ENCODE peak calls at places on chromosomes 3 and 15, in four cellular contexts. S is heart left ventricle, H is esophagus squamous epithelium, T is Calu3. W is an unnamed sample.

GRCh38 chr3:71397046-71397445 is 186.5 kb downstream of the FOXP1 start:
- DNase-seq in S (peak; percentile 18), H (no peak), T (peak; percentile 37), W (no peak)

GRCh38 chr15:81146006-81146405 is 11.9 kb downstream of the CFAP161 start:
- DNase-seq in S (no peak), H (no peak), T (no peak), W (no peak)

GRCh38 chr3:53269888-53270880 is 14.4 kb upstream of the TKT start:
- DNase-seq in S (peak; percentile 83), H (peak; percentile 49), T (peak; percentile 94), W (no peak)

GRCh38 chr3:41961061-41961749 is 698 bp downstream of the ULK4 start:
- DNase-seq in S (peak; percentile 15), H (peak; percentile 5), T (peak; percentile 50), W (peak; percentile 39)

GRCh38 chr3:87173071-87173470 is 54.0 kb upstream of the CHMP2B start:
- DNase-seq in S (no peak), H (no peak), T (no peak), W (no peak)

GRCh38 chr3:47583320-47584075 is 4.8 kb upstream of the CSPG5 start:
- DNase-seq in S (no peak), H (no peak), T (no peak), W (no peak)

GRCh38 chr15:27846722-27847420 is 252.2 kb downstream of the OCA2 start:
- DNase-seq in S (no peak), H (no peak), T (no peak), W (no peak)

GRCh38 chr15:80152896-80153876 is at the start of gene FAH:
- DNase-seq in S (no peak), H (no peak), T (peak; percentile 16), W (peak; percentile 34)

GRCh38 chr3:188090626-188091309 is 63.2 kb upstream of the LPP start:
- DNase-seq in S (no peak), H (no peak), T (no peak), W (no peak)

GRCh38 chr15:80533934-80534333 is 129.8 kb downstream of the ARNT2 start:
- DNase-seq in S (no peak), H (no peak), T (no peak), W (no peak)

GRCh38 chr3:58524326-58524888 is 12.6 kb downstream of the ACOX2 start:
- DNase-seq in S (no peak), H (no peak), T (no peak), W (no peak)

GRCh38 chr15:72482275-72482674 is 8.1 kb downstream of the ARIH1 start:
- DNase-seq in S (no peak), H (no peak), T (no peak), W (no peak)

GRCh38 chr15:85623648-85624047 is 171.1 kb downstream of the KLHL25 start:
- DNase-seq in S (no peak), H (no peak), T (no peak), W (no peak)

GRCh38 chr3:9933561-9934234 is at the start of gene CRELD1:
- DNase-seq in S (peak; percentile 94), H (peak; percentile 78), T (peak; percentile 97), W (peak; percentile 97)

GRCh38 chr15:60788514-60789091 is 309.7 kb upstream of the ICE2 start:
- DNase-seq in S (no peak), H (no peak), T (no peak), W (no peak)

GRCh38 chr3:111831840-111832239 is 27.2 kb upstream of the PHLDB2 start:
- DNase-seq in S (no peak), H (no peak), T (no peak), W (no peak)

GRCh38 chr3:188842628-188843027 is 329.1 kb upstream of the TPRG1 start:
- DNase-seq in S (no peak), H (no peak), T (no peak), W (no peak)

GRCh38 chr15:44735482-44736260 is 657 bp upstream of the TRIM69 start:
- DNase-seq in S (no peak), H (no peak), T (no peak), W (no peak)

GRCh38 chr15:63483521-63484371 is 20.6 kb upstream of the USP3 start:
- DNase-seq in S (no peak), H (no peak), T (no peak), W (no peak)

GRCh38 chr3:50525191-50525590 is 21.8 kb upstream of the CACNA2D2 start:
- DNase-seq in S (no peak), H (no peak), T (no peak), W (no peak)

GRCh38 chr3:40096561-40097506 is 212.7 kb upstream of the EIF1B start:
- DNase-seq in S (no peak), H (no peak), T (no peak), W (no peak)

GRCh38 chr3:104939196-104939595 is 427.5 kb upstream of the ALCAM start:
- DNase-seq in S (no peak), H (no peak), T (no peak), W (no peak)

GRCh38 chr3:134794950-134795775 is at the start of gene EPHB1:
- DNase-seq in S (peak; percentile 81), H (no peak), T (peak; percentile 92), W (peak; percentile 84)

GRCh38 chr15:69719527-69719926 is 266.9 kb downstream of the RPLP1 start:
- DNase-seq in S (no peak), H (no peak), T (no peak), W (peak; percentile 28)

GRCh38 chr3:10933958-10934481 is 58.5 kb upstream of the SLC6A1 start:
- DNase-seq in S (no peak), H (no peak), T (no peak), W (no peak)

GRCh38 chr15:88482263-88482662 is 14.8 kb downstream of the MRPS11 start:
- DNase-seq in S (no peak), H (no peak), T (no peak), W (no peak)

GRCh38 chr15:47473857-47474256 is 243.4 kb upstream of the SEMA6D start:
- DNase-seq in S (peak; percentile 76), H (no peak), T (no peak), W (no peak)

GRCh38 chr15:29676961-29677402 is 145.3 kb downstream of the TJP1 start:
- DNase-seq in S (no peak), H (no peak), T (no peak), W (no peak)

GRCh38 chr15:70127797-70128756 is 30.4 kb upstream of the TLE3 start:
- DNase-seq in S (no peak), H (no peak), T (no peak), W (no peak)

GRCh38 chr3:70631716-70632307 is 319.4 kb upstream of the MDFIC2 start:
- DNase-seq in S (no peak), H (no peak), T (no peak), W (no peak)

GRCh38 chr15:70956196-70956595 is 63.6 kb downstream of the LRRC49 start:
- DNase-seq in S (no peak), H (no peak), T (no peak), W (no peak)

GRCh38 chr3:115321396-115321795 is 174.3 kb upstream of the ZBTB20 start:
- DNase-seq in S (no peak), H (no peak), T (no peak), W (peak; percentile 9)

GRCh38 chr3:71062920-71063767 is 520.4 kb downstream of the FOXP1 start:
- DNase-seq in S (no peak), H (no peak), T (no peak), W (peak; percentile 55)

GRCh38 chr15:58677426-58677825 is 72.1 kb downstream of the ADAM10 start:
- DNase-seq in S (no peak), H (no peak), T (no peak), W (no peak)

GRCh38 chr3:42159706-42160472 is 68.7 kb downstream of the TRAK1 start:
- DNase-seq in S (peak; percentile 47), H (no peak), T (peak; percentile 88), W (peak; percentile 45)

GRCh38 chr3:36933540-36934296 is 11.1 kb downstream of the TRANK1 start:
- DNase-seq in S (no peak), H (no peak), T (no peak), W (no peak)

GRCh38 chr3:109071349-109072142 is 46.4 kb downstream of the MORC1 start:
- DNase-seq in S (peak; percentile 8), H (no peak), T (no peak), W (no peak)
- TF ChIP-seq CTCF in S (no peak), H (no peak), T (no peak), W (no peak)

GRCh38 chr3:12557472-12558105 is 702 bp downstream of the MKRN2 start:
- DNase-seq in S (no peak), H (no peak), T (no peak), W (no peak)
- TF ChIP-seq CTCF in S (peak; percentile 6), H (no peak), T (no peak), W (no peak)

DNA sequence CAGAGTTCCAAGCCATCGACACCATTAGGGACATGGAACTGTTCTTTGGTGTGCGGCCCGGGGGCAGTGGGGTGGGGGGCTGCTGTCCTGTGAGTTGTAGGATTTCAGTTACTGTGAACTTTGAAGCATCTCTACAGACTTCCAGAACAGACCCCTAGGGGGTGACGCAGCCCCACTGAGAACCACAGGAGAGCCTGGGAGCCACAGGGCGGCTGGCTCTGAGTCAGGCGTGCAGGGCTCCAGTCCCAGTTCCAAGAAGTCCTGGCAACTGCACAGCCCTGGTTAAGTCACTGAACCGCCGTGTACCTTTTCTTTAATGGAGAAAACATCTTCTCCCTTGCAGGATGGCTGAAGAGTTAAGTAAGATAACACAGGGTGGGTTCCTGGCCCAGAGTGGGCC is 23.5 kb upstream of the LRTM1 start:
- DNase-seq in S (peak; percentile 70), H (no peak), T (no peak), W (no peak)
- TF ChIP-seq CTCF in S (peak; percentile 61), H (peak; percentile 60), T (no peak), W (no peak)

DNA sequence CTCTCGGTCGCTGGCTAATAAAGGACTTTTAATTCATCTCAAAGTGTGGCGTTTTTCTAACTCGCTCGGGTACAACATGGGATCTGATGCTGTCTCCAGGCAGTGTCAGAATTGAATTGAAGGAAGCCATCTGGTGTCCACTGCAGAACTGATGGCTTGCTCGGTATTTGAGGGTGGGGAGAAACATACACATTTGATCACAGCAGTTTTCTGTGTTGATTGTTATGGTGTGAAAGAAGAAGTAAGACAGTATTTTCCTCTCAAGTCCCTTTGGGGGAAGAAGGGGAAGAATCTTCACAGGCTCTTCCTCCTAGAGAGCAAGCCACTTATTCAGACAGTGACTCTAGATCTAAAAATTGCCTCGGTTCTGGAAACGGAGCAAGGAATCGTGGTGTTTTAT is 15.1 kb upstream of the MCCC1 start:
- DNase-seq in S (no peak), H (no peak), T (no peak), W (no peak)
- TF ChIP-seq CTCF in S (no peak), H (no peak), T (no peak), W (no peak)

DNA sequence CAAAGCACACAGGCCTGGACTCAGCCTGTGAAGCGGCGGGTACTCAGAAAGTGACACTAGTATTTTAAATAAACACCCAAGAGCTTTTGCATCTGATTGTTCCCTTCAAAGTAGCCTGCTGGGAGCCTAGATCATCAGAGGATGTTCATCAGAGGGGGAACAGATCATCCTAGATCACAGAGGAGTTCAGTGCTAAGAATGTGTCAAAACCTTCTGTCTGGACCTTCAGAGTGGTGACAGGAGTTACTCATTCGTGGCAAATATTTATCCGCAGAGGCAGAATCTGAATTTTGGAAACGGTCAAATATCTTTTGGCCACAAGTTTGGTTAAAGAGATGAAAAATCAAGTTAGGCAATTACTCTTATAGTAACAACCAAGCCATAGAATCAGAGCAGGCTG is 9.7 kb upstream of the KIF7 start:
- DNase-seq in S (no peak), H (no peak), T (no peak), W (no peak)
- TF ChIP-seq CTCF in S (no peak), H (no peak), T (no peak), W (no peak)